ENCODE peak calls at places on chromosomes 5 and 9, in ten cellular contexts. G is hepatocyte, P is body of pancreas, R is psoas muscle, H is gastrocnemius medialis, C is mammary epithelial cell, M is cardiac muscle cell, E is lower lobe of right lung, T is suprapubic skin, U is OCI-LY7. J is an unnamed sample.

GRCh38 chr9:13479071-13479470 is 199.6 kb upstream of the MPDZ start:
- DNase-seq in G (no peak), P (no peak), R (no peak), H (no peak), C (no peak), M (no peak), E (no peak), T (no peak), U (no peak), J (no peak)

GRCh38 chr5:168651654-168652053 is 72.5 kb upstream of the PANK3 start:
- DNase-seq in G (no peak), P (no peak), R (no peak), H (peak; percentile 15), C (peak; percentile 82), M (no peak), E (no peak), T (no peak), U (no peak), J (no peak)

GRCh38 chr5:132776077-132776931 is 735 bp downstream of the SEPTIN8 start:
- DNase-seq in G (peak; percentile 55), P (peak; percentile 25), R (peak; percentile 64), H (no peak), C (peak; percentile 14), M (peak; percentile 35), E (no peak), T (no peak), U (no peak), J (no peak)

GRCh38 chr9:134879664-134880483 is 736 bp upstream of the FCN2 start:
- DNase-seq in G (no peak), P (no peak), R (no peak), H (no peak), C (no peak), M (no peak), E (no peak), T (peak; percentile 35), U (no peak), J (no peak)

GRCh38 chr9:137646341-137646740 is 27.5 kb downstream of the EHMT1 start:
- DNase-seq in G (no peak), P (no peak), R (no peak), H (no peak), C (no peak), M (no peak), E (no peak), T (no peak), U (no peak), J (no peak)

GRCh38 chr9:115746496-115746895 is 407.1 kb upstream of the PAPPA start:
- DNase-seq in G (no peak), P (no peak), R (no peak), H (no peak), C (no peak), M (no peak), E (no peak), T (no peak), U (no peak), J (no peak)

GRCh38 chr5:4862500-4862899 is 277.6 kb upstream of the ADAMTS16 start:
- DNase-seq in G (peak; percentile 60), P (no peak), R (no peak), H (no peak), C (peak; percentile 14), M (peak; percentile 60), E (no peak), T (no peak), U (peak; percentile 41), J (no peak)

GRCh38 chr9:114348906-114349482 is 19.3 kb downstream of the ORM2 start:
- DNase-seq in G (peak; percentile 94), P (no peak), R (peak; percentile 74), H (peak; percentile 66), C (peak; percentile 95), M (peak; percentile 91), E (peak; percentile 92), T (peak; percentile 82), U (peak; percentile 83), J (no peak)

GRCh38 chr5:919356-920000 is 26.8 kb downstream of the TRIP13 start:
- DNase-seq in G (no peak), P (no peak), R (no peak), H (no peak), C (no peak), M (peak; percentile 27), E (no peak), T (no peak), U (no peak), J (no peak)

GRCh38 chr5:54658014-54658413 is 140.5 kb downstream of the SNX18 start:
- DNase-seq in G (peak; percentile 56), P (no peak), R (no peak), H (no peak), C (peak; percentile 83), M (no peak), E (no peak), T (no peak), U (no peak), J (no peak)

GRCh38 chr9:129109504-129109903 is 1.1 kb downstream of the CRAT start:
- DNase-seq in G (peak; percentile 37), P (no peak), R (peak; percentile 80), H (peak; percentile 69), C (no peak), M (no peak), E (no peak), T (peak; percentile 86), U (peak; percentile 16), J (no peak)

GRCh38 chr9:92911496-92912475 is 33.9 kb upstream of the ZNF484 start:
- DNase-seq in G (peak; percentile 25), P (peak; percentile 32), R (no peak), H (no peak), C (peak; percentile 15), M (no peak), E (no peak), T (no peak), U (no peak), J (no peak)

GRCh38 chr5:502325-503079 is 21.7 kb downstream of the SLC9A3 start:
- DNase-seq in G (no peak), P (no peak), R (no peak), H (no peak), C (no peak), M (no peak), E (no peak), T (no peak), U (no peak), J (no peak)

GRCh38 chr9:16712800-16713199 is 157.7 kb downstream of the BNC2 start:
- DNase-seq in G (no peak), P (no peak), R (no peak), H (no peak), C (no peak), M (no peak), E (no peak), T (no peak), U (no peak), J (no peak)

GRCh38 chr5:90161399-90161798 is 248.2 kb downstream of the CETN3 start:
- DNase-seq in G (peak; percentile 39), P (peak; percentile 50), R (no peak), H (peak; percentile 14), C (no peak), M (peak; percentile 78), E (peak; percentile 57), T (no peak), U (peak; percentile 1), J (no peak)

DNA sequence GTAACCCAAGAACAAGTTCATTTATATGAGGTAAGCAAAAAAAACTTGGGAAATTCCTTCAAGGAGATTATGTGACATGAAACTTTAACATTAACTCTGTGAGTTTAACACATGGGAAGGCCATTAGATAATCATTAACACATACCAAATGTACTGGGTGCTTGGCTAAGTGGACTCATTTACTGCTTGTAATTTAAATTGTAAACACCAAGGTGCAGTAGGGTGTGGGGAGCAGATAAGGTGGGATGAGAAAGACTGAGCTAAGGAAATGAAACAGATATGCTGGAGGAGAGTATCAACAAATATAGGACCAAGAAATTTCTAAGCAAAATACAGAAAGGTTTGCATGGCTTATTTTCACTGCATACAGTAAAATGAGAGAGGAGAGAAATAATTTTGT is 2384.8 kb upstream of the ACO1 start:
- DNase-seq in G (peak; percentile 38), P (no peak), R (no peak), H (no peak), C (no peak), M (no peak), E (no peak), T (no peak), U (no peak), J (no peak)
- H3K4me3 ChIP-seq in G (no peak overlapping the region), P (no peak overlapping the region), R (no peak overlapping the region), H (no peak overlapping the region), C (no peak overlapping the region), M (no peak overlapping the region), E (no peak overlapping the region), T (no peak overlapping the region), U (no peak overlapping the region), J (no peak overlapping the region)

GRCh38 chr9:121277026-121277425 is 9.1 kb downstream of the GSN start:
- DNase-seq in G (no peak), P (no peak), R (no peak), H (no peak), C (no peak), M (no peak), E (no peak), T (no peak), U (no peak), J (no peak)
- H3K27ac ChIP-seq in G (peak overlapping the region; percentile 87), P (no peak overlapping the region), R (no peak overlapping the region), H (no peak overlapping the region), C (peak overlapping the region; percentile 90), M (no peak overlapping the region), E (peak overlapping the region; percentile 77), T (peak overlapping the region; percentile 97), U (no peak overlapping the region), J (no peak overlapping the region)

DNA sequence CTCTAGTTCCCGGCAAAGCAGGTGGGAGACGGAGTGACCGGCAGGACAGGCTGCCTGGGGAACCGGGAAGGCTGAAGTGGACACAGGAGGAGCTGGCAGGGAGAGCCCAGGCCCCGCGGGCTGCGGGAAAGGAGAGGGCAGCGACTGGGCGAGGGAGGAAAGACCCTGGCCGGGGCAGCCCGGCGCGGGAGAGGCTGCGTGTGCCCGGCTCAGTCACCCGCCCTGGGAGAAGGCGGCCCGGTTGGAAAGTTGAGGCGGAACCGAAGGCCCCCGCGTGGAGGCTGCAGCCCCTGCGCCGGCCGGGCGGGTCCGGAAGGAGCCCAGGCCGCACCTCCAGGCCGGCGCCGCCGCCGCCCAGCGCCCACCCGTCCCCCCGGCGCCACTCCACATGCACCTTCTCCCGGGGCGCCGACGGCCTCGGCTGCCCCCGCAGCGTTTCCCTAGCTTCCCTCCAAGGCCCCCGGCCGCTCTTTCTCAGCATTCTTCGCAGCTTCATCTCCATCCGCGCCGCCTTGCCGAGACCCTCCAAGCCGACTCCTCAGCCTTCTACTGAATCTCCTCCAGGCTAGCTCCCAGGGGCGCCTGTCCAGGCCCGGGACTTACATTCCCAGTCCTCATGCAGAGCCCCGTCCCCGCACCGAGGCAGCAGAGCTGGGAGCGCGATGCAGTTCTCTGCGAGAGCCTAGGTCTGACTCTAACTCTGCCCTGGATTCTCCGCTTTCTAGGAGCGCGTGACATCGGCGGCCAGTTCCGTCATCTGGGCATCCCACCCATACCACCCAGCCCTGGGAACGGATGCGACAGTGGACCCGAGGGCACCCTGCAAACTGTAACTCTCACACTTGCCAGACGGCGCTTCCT is 152.0 kb downstream of the ERCC6L2 start:
- DNase-seq in G (peak; percentile 41), P (no peak), R (no peak), H (no peak), C (no peak), M (peak; percentile 22), E (no peak), T (no peak), U (no peak), J (no peak)
- H3K4me3 ChIP-seq in G (peak overlapping the region; percentile 16), P (no peak overlapping the region), R (peak overlapping the region; percentile 52), H (peak overlapping the region; percentile 43), C (no peak overlapping the region), M (no peak overlapping the region), E (peak overlapping the region; percentile 50), T (peak overlapping the region; percentile 41), U (no peak overlapping the region), J (peak overlapping the region; percentile 27)

DNA sequence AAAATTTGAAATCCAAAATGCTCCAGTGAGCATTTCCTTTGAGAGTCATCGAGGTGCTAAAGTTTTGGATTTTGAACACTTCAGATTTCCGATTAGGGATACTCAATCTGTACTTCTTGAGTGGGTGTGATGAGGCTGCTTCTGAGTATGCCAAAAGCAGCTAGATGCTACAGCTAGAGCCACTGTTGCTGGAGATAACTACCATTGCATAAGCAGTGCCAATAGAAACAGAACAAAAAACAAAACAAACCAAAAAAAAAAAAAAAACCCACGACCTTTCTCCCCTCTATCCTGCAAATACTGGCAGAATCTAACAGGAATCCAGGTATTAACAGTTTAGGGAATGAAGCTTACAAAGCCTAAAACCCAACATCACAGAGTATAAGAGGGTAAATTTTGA is 43.5 kb downstream of the PKD2L2 start:
- DNase-seq in G (no peak), P (no peak), R (no peak), H (no peak), C (no peak), M (no peak), E (no peak), T (no peak), U (no peak), J (no peak)
- H3K27ac ChIP-seq in G (no peak overlapping the region), P (peak overlapping the region; percentile 20), R (no peak overlapping the region), H (no peak overlapping the region), C (no peak overlapping the region), M (no peak overlapping the region), E (no peak overlapping the region), T (no peak overlapping the region), U (no peak overlapping the region), J (no peak overlapping the region)